ENCODE peak calls at places on chromosomes 16 and 17, in four cellular contexts. F is HepG2, D is esophagus squamous epithelium, I is vagina. O is an unnamed sample.
A peak's percentile ranks its signal among the peaks of the same experiment; 100 is the strongest.

GRCh38 chr17:1031711-1032110 is 34.8 kb downstream of the TIMM22 start:
- DNase-seq in F (no peak), I (no peak), D (no peak), O (no peak)

GRCh38 chr16:15757630-15758251 is 99.1 kb downstream of the MYH11 start:
- DNase-seq in F (no peak), D (no peak), I (no peak), O (no peak)

GRCh38 chr17:14304876-14305636 is 4.2 kb downstream of the HS3ST3B1 start:
- DNase-seq in D (no peak), F (peak; percentile 62), I (peak; percentile 76), O (no peak)

GRCh38 chr16:149024-149675 is 3.3 kb upstream of the HBZ start:
- DNase-seq in D (no peak), F (no peak), I (no peak), O (no peak)

GRCh38 chr17:11023639-11024479 is 186.0 kb upstream of the PIRT start:
- DNase-seq in F (no peak), D (no peak), I (no peak), O (no peak)

GRCh38 chr16:86901483-86901882 is 323.1 kb downstream of the FOXL1 start:
- DNase-seq in D (no peak), F (no peak), I (no peak), O (no peak)

GRCh38 chr16:25038239-25038954 is 23.2 kb upstream of the ARHGAP17 start:
- DNase-seq in D (no peak), I (no peak), F (no peak), O (no peak)

GRCh38 chr17:45171338-45172231 is 9.9 kb downstream of the HEXIM2 start:
- DNase-seq in F (peak; percentile 94), D (no peak), I (no peak), O (no peak)

GRCh38 chr17:76696763-76697701 is 13.7 kb downstream of the MXRA7 start:
- DNase-seq in D (no peak), I (no peak), F (peak; percentile 66), O (no peak)

GRCh38 chr16:73572135-73572534 is 524.2 kb upstream of the ZFHX3 start:
- DNase-seq in I (no peak), D (no peak), F (no peak), O (no peak)

GRCh38 chr17:61402978-61403845 is 3.6 kb downstream of the TBX2 start:
- DNase-seq in D (no peak), F (no peak), I (no peak), O (no peak)

GRCh38 chr16:11138769-11139623 is 117.0 kb downstream of the SOCS1 start:
- DNase-seq in I (no peak), D (no peak), F (peak; percentile 96), O (no peak)

GRCh38 chr17:50683434-50684287 is 24.1 kb downstream of the ANKRD40 start:
- DNase-seq in I (no peak), F (no peak), D (no peak), O (no peak)

GRCh38 chr16:70705056-70705455 is 19.2 kb upstream of the MTSS2 start:
- DNase-seq in I (no peak), D (no peak), F (no peak), O (no peak)

GRCh38 chr17:50354198-50354597 is 8.3 kb downstream of the XYLT2 start:
- DNase-seq in I (no peak), D (no peak), F (no peak), O (no peak)

GRCh38 chr17:19756551-19756950 is 8.5 kb upstream of the ALDH3A1 start:
- DNase-seq in I (no peak), D (no peak), F (no peak), O (no peak)

GRCh38 chr16:88491560-88492310 is 38.7 kb downstream of the ZFPM1 start:
- DNase-seq in F (no peak), D (no peak), I (no peak), O (no peak)

GRCh38 chr17:78716814-78717393 is 65.2 kb downstream of the CYTH1 start:
- DNase-seq in F (no peak), I (no peak), D (no peak), O (peak; percentile 58)

GRCh38 chr16:19486744-19487325 is 35.1 kb downstream of the GDE1 start:
- DNase-seq in I (no peak), F (no peak), D (no peak), O (no peak)

GRCh38 chr16:19490619-19491018 is 31.3 kb downstream of the GDE1 start:
- DNase-seq in D (no peak), I (no peak), F (no peak), O (no peak)

DNA sequence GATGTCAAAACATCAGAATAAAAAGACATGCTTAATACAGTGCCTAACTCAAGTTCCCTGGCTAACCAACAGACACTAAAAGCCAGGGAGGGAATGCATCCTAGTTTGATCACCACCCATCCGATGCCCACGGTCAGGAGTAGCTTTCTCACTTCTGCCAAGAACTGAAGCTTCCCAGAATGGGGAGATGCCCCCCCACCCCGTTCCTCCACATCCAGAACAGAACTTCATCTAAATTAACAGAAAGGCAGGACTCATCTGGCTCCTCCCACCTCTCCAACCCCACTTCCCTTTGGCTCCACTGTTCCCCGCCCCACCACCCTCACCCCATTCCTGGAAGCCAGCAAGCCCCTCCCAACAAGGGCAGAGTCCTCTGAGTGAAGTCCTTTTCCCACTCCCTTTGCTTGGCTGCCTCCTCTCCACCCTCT is 33.7 kb downstream of the GDE1 start:
- DNase-seq in F (no peak), I (no peak), D (no peak), O (no peak)
- TF ChIP-seq POLR2A in F (no peak), I (no peak), D (no peak), O (no peak)

DNA sequence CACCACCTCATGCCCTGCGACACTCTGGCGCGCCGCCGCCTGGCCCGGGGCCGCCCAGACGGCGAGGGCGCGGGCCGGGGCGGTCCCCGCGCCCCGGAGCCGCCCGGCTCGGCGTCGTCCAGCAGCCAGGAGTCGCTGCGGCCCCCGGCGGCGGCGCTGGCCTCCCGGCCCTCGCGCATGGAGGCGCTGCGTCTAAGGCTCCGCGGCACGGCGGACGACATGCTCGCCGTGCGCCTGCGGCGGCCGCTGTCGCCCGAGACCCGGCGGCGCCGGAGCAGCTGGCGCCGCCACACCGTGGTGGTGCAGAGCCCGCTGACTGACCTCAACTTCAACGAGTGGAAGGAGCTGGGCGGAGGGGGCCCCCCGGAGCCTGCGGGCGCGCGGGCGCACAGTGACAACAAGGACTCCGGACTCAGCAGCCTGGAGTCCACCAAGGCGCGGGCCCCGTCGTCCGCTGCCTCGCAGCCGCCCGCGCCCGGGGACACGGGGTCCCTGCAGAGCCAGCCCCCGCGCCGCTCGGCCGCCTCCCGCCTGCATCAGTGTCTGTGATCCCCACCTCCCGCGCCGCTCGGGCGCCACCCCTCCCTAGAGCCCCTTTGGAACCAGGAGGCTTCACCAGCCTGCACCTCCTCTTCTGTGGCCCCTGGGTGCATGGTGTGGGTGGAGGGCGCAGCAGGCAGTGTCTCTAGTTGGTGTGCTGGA is 82.3 kb downstream of the ARHGAP23 start:
- DNase-seq in I (no peak), D (no peak), F (peak; percentile 39), O (no peak)
- H3K4me3 ChIP-seq in I (peak overlapping the region; percentile 18), D (no peak overlapping the region), F (peak overlapping the region; percentile 30), O (no peak overlapping the region)

GRCh38 chr17:74840989-74841666 is 18.6 kb downstream of the GRIN2C start:
- DNase-seq in D (no peak), I (no peak), F (peak; percentile 28), O (peak; percentile 67)

GRCh38 chr17:74843352-74843627 is 16.4 kb downstream of the GRIN2C start:
- DNase-seq in I (no peak), D (no peak), F (no peak), O (no peak)

GRCh38 chr17:74840500-74840899 is 19.2 kb downstream of the GRIN2C start:
- DNase-seq in I (no peak), D (no peak), F (no peak), O (no peak)

GRCh38 chr17:74842146-74842598 is 17.5 kb downstream of the GRIN2C start:
- DNase-seq in F (no peak), I (no peak), D (no peak), O (no peak)

DNA sequence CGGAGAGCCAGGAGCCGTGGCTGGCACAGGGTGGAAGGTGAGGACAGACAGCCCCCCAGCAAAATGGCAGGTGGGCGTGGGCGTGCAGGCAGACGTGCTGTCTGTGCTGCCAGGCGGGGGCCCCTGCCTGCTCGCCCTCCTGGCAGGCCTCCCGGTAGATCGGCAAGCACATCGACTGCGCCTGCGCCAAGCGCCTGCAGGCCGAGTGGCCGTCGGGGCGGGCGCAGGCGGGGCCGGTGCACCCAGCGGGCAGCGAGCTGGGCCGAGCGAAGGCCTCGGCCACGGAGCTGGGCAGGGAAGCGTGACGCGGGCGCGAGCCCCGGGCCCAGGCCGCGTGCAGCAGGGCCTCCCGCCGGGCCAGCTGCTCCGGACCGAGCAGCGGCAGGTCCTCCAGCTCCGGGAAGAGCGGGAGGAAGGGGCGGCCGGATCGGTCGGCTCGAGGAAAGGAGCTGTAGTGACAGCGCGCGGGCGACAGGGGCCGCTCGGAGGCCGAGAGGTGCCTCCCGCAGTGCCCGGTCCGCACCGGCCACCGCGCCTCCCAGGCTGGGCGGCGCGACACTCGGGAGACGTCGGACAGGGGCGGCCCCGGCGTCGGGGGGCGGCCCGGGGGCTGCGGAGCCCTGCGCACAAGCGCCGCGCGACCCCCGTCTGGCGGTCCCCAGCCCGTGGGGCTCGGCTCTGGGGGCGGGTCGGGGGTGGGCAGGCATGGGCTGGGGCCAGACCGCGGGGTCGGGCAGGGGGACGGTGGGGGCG is 16.9 kb downstream of the GRIN2C start:
- DNase-seq in F (peak; percentile 52), D (no peak), I (no peak), O (peak; percentile 30)
- H3K27me3 ChIP-seq in F (no peaks in the 10 kb centered on the region), D (no peaks in the 10 kb centered on the region), I (no peaks in the 10 kb centered on the region), O (no peaks in the 10 kb centered on the region)

GRCh38 chr17:17057057-17057551 is 14.8 kb downstream of the MPRIP start:
- DNase-seq in I (no peak), D (no peak), F (no peak), O (no peak)

GRCh38 chr17:17056167-17056562 is 13.9 kb downstream of the MPRIP start:
- DNase-seq in D (no peak), F (no peak), I (no peak), O (no peak)

GRCh38 chr17:17060001-17060929 is 18.0 kb downstream of the MPRIP start:
- DNase-seq in I (no peak), D (no peak), F (no peak), O (no peak)

GRCh38 chr17:17059301-17059890 is 17.1 kb downstream of the MPRIP start:
- DNase-seq in F (no peak), I (no peak), D (no peak), O (no peak)

DNA sequence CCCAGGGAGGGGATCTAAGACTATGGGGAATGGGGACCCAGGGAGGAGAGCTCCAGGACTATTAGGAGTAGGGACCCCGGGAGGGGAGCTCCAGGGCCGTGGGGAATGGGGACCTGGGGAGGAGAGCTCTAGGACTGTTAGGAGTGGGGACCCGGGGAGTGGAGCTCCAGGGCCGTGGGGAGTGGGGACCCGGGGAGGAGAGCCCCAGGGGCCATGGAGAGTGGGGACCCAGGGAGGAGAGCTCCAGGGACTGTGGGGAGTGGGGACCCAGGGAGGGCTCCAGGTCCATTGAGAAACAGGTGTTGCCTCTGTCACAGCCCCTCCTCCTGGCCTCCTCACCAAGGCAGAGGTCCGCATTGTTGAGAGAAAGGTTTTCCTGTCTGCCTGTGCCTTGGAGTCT is 16.0 kb downstream of the MPRIP start:
- DNase-seq in F (no peak), I (no peak), D (no peak), O (no peak)
- TF ChIP-seq POLR2A in F (no peak), I (no peak), D (no peak), O (no peak)

O was measured in tibial nerve.